ENCODE peak calls at places on chromosomes 4 and X, in five cellular contexts. G is CD8-positive, alpha-beta T cell; L is sigmoid colon; H is CD8-positive, alpha-beta memory T cell; Z is pancreas. N is an unnamed sample.

GRCh38 chr4:22842360-22842759 is 149.6 kb downstream of the GBA3 start:
- DNase-seq in G (no peak), L (no peak), H (no peak), Z (no peak), N (no peak)

GRCh38 chr4:55554453-55555030 is 7.8 kb upstream of the CLOCK start:
- DNase-seq in G (no peak), L (no peak), H (no peak), Z (no peak), N (peak)

GRCh38 chr4:147057631-147057980 is 111.9 kb upstream of the TTC29 start:
- DNase-seq in G (no peak), L (no peak), H (no peak), Z (no peak), N (peak)

GRCh38 chr4:150960079-150960478 is 55.0 kb downstream of the LRBA start:
- DNase-seq in G (no peak), L (no peak), H (no peak), Z (no peak), N (no peak)

GRCh38 chrX:45472968-45473367 is 272.3 kb upstream of the DIPK2B start:
- DNase-seq in G (no peak), L (no peak), H (no peak), Z (no peak), N (peak)

GRCh38 chr4:25423548-25423947 is 46.5 kb downstream of the ANAPC4 start:
- DNase-seq in G (no peak), L (no peak), H (no peak), Z (no peak), N (no peak)

GRCh38 chrX:11867610-11868345 is 109.7 kb downstream of the MSL3 start:
- DNase-seq in G (no peak), L (no peak), H (no peak), Z (no peak), N (no peak)

GRCh38 chr4:87498446-87498900 is 30.7 kb downstream of the SPARCL1 start:
- DNase-seq in G (no peak), L (no peak), H (no peak), Z (no peak), N (peak)

GRCh38 chr4:63296773-63297172 is 1112.5 kb downstream of the TECRL start:
- DNase-seq in G (no peak), L (no peak), H (no peak), Z (no peak), N (no peak)

GRCh38 chrX:133776072-133776471 is 209.3 kb downstream of the GPC3 start:
- DNase-seq in G (peak), L (no peak), H (no peak), Z (peak), N (no peak)

GRCh38 chrX:48493890-48494364 is 14.9 kb upstream of the PORCN start:
- DNase-seq in G (no peak), L (no peak), H (no peak), Z (peak), N (peak)

GRCh38 chrX:46327229-46328081 is 217.8 kb downstream of the ZNF674 start:
- DNase-seq in G (no peak), L (no peak), H (no peak), Z (peak), N (peak)

GRCh38 chr4:1084796-1085403 is 28.5 kb downstream of the RNF212 start:
- DNase-seq in G (no peak), L (no peak), H (no peak), Z (no peak), N (no peak)

GRCh38 chrX:71254092-71254941 is at the start of gene ZMYM3:
- DNase-seq in G (peak), L (peak), H (peak), Z (peak), N (peak)

GRCh38 chrX:71250856-71251255 is 3.1 kb downstream of the ZMYM3 start:
- DNase-seq in G (no peak), L (no peak), H (no peak), Z (no peak), N (no peak)

GRCh38 chrX:71253253-71254091 is 468 bp downstream of the ZMYM3 start:
- DNase-seq in G (peak), L (no peak), H (peak), Z (peak), N (peak)

GRCh38 chrX:71252221-71252620 is 1.7 kb downstream of the ZMYM3 start:
- DNase-seq in G (no peak), L (no peak), H (no peak), Z (no peak), N (no peak)

GRCh38 chrX:71251456-71251973 is 2.4 kb downstream of the ZMYM3 start:
- DNase-seq in G (no peak), L (no peak), H (no peak), Z (no peak), N (no peak)
- H3K4me3 ChIP-seq in G (no peak), L (no peak), H (no peak), Z (no peak), N (no peak)

GRCh38 chr4:30380404-30380998 is 339.7 kb upstream of the PCDH7 start:
- DNase-seq in G (no peak), L (no peak), H (no peak), Z (peak), N (peak)
- H3K4me3 ChIP-seq in G (no peak), L (no peak), H (no peak), Z (no peak), N (no peak)

GRCh38 chr4:157246959-157247358 is 26.4 kb downstream of the GRIA2 start:
- DNase-seq in G (no peak), L (no peak), H (no peak), Z (no peak), N (no peak)

GRCh38 chr4:157242871-157243270 is 22.3 kb downstream of the GRIA2 start:
- DNase-seq in G (no peak), L (no peak), H (no peak), Z (no peak), N (no peak)

GRCh38 chr4:157244348-157244747 is 23.8 kb downstream of the GRIA2 start:
- DNase-seq in G (no peak), L (no peak), H (no peak), Z (no peak), N (no peak)

GRCh38 chr4:157245351-157245750 is 24.8 kb downstream of the GRIA2 start:
- DNase-seq in G (no peak), L (no peak), H (no peak), Z (no peak), N (no peak)
- H3K4me3 ChIP-seq in G (no peak), L (no peak), H (no peak), Z (no peak), N (no peak)

DNA sequence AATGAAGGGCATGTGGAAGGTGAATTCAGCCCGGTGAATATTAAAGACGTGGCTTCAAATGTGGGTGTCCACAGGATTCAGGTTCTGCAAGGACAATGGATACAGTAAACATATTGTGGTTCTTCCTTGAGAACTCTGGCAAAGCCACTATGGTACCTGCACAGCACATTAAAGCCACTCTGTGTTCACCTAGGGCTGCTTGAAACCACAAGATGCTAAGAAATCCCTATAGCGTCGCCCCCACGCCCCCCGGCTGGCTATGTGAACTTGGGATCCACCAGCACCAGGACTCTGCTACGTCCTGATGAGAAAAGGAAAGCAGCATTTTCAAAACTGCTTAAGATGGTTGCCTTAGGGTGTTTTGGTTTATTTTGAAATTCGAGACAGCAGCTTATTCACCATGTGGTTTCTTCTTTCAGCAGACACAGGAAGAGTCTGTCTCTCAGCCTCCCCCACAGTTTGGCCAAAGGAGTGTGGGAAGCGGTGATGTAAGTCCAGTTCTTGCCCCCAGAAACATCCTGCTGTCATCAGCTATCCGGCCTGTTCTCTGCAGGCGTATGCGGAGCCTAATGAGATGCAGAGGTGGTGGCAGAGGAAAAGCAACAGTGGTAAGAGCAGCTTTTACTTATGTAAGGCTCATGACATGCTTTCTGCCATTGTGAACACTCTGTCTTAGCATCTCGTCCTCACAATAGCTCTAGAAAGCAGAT is 111.5 kb downstream of the AFAP1 start:
- DNase-seq in G (peak), L (peak), H (peak), Z (no peak), N (peak)
- H3K4me3 ChIP-seq in G (no peak), L (no peak), H (peak), Z (no peak), N (no peak)

GRCh38 chr4:65482410-65482809 is 187.9 kb downstream of the EPHA5 start:
- DNase-seq in G (no peak), L (no peak), H (no peak), Z (no peak), N (peak)
- H3K4me3 ChIP-seq in G (no peak), L (no peak), H (no peak), Z (no peak), N (no peak)

GRCh38 chr4:155673453-155673979 is 6.9 kb downstream of the GUCY1A1 start:
- DNase-seq in G (no peak), L (no peak), H (no peak), Z (no peak), N (no peak)

GRCh38 chr4:155676430-155676825 is 9.8 kb downstream of the GUCY1A1 start:
- DNase-seq in G (no peak), L (no peak), H (no peak), Z (no peak), N (no peak)

GRCh38 chr4:155674669-155675071 is 8.0 kb downstream of the GUCY1A1 start:
- DNase-seq in G (no peak), L (no peak), H (no peak), Z (no peak), N (no peak)

GRCh38 chr4:155678011-155678410 is 11.4 kb downstream of the GUCY1A1 start:
- DNase-seq in G (no peak), L (no peak), H (no peak), Z (no peak), N (no peak)

DNA sequence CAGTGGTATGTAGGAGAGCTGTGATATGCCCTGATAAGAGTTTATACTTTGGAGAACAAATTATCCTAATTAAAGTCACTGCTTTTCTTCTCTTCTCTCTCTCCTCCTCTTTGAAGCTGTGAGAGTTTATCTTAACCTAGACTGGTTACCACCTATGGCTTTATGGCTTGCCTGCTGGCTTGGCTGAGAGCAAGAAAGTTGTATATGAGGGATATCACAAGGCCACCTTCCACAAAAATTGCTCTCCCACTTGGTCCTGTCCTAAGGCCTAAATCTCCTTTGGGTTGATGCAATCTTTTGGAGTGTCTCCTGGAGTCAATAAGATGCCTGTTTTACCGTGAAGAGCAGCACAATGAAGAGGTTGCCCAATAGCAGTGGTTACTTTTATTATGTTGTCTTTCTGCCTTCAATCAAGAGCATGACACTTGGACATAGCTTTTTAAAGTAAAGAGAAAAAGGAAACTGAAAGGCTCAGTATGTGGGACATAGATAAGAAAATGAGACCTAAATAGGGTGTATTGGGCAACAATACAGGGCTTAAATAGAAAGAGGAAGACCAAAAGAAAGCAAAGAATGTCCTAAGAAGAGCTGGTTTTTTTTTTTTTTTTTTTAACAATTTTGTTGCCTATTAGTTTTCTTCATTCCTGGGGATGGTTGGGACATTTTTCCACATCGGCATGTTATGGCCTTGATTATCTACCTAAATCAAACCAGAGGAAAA is 9.2 kb downstream of the GUCY1A1 start:
- DNase-seq in G (no peak), L (no peak), H (no peak), Z (no peak), N (no peak)
- H3K4me3 ChIP-seq in G (no peak), L (no peak), H (no peak), Z (no peak), N (no peak)

DNA sequence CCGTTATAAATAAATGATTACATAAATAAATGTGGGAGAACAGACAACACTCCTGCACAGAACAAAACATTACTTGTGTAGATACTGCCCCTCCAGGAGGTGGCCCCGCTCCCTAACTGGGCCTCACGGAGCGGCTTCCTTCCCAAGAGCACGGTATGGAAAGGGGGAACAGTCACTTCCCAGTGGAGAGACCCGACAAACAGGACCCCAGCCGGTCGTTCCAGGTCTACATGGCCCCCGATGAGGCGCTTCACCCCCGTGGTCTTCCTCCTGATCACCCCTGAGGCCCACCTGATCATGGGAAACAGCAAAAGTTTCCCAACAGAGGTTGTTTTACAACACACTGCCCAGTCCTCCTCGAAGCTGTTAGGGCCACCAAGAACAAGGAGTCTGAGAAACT is 6.6 kb upstream of the SLC6A8 start:
- DNase-seq in G (no peak), L (peak), H (no peak), Z (no peak), N (no peak)
- H3K4me3 ChIP-seq in G (no peak), L (no peak), H (no peak), Z (no peak), N (no peak)

GRCh38 chrX:153885968-153886903 is at the start of gene L1CAM:
- DNase-seq in G (no peak), L (no peak), H (no peak), Z (no peak), N (no peak)
- H3K4me3 ChIP-seq in G (no peak), L (peak), H (no peak), Z (no peak), N (no peak)

GRCh38 chrX:100297732-100298131 is 112.3 kb downstream of the PCDH19 start:
- DNase-seq in G (no peak), L (no peak), H (no peak), Z (no peak), N (no peak)

DNA sequence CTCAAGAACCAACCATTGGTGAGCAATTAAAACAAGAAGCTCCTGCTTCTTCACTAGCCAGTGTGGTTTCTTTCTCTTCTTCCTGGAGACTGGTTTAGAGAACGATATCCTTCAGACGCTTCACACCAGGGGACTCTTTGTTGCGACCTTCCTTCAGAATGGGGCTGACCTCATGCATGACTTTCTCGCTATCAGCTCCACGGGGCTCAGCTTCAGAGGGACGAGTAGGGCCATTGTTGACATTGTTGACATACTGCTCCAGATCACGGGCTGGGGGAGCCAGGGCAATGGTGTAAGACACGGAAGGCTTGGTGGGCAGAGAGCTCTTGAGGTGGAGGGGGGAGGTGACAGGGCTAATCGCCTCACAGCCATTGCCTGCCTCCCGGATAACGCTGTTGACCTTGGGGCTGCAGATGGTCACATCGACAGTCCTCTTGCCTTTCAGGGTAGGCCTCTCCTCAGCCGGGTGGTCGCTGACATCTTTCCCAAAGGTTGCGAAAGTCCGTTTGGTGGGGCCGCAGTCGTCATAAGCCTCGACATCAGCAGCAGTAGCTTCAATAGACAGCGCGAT is 113.8 kb downstream of the PCDH19 start:
- DNase-seq in G (no peak), L (no peak), H (no peak), Z (no peak), N (no peak)
- H3K4me3 ChIP-seq in G (no peak), L (no peak), H (no peak), Z (no peak), N (no peak)

N was measured in astrocyte of the spinal cord.